ENCODE peak calls at places on chromosome 18, in four cellular contexts. I is H54, O is midbrain, X is caudate nucleus. D is an unnamed sample.

GRCh38 chr18:35240664-35241522 is at the start of gene ZNF397:
- DNase-seq in I (peak; percentile 76), O (peak; percentile 98), X (peak; percentile 92), D (peak; percentile 99)

GRCh38 chr18:27143580-27144287 is 41.4 kb downstream of the CHST9 start:
- DNase-seq in I (no peak), O (no peak), X (no peak), D (no peak)

GRCh38 chr18:73987247-73987980 is 160.2 kb downstream of the FBXO15 start:
- DNase-seq in I (no peak), O (no peak), X (no peak), D (no peak)

GRCh38 chr18:51461956-51462355 is 264.5 kb upstream of the MEX3C start:
- DNase-seq in I (no peak), O (no peak), X (no peak), D (no peak)

GRCh38 chr18:72738136-72738535 is 129.7 kb downstream of the NETO1 start:
- DNase-seq in I (no peak), O (no peak), X (no peak), D (no peak)

GRCh38 chr18:37409870-37410269 is 155.7 kb downstream of the CELF4 start:
- DNase-seq in I (no peak), O (no peak), X (no peak), D (peak; percentile 36)

GRCh38 chr18:70334728-70335329 is 46.0 kb downstream of the SOCS6 start:
- DNase-seq in I (no peak), O (no peak), X (no peak), D (no peak)

GRCh38 chr18:35469696-35470095 is 28.1 kb downstream of the INO80C start:
- DNase-seq in I (no peak), O (no peak), X (no peak), D (no peak)

GRCh38 chr18:31506024-31506742 is 8.2 kb downstream of the DSG2 start:
- DNase-seq in I (no peak), O (no peak), X (no peak), D (peak; percentile 32)

GRCh38 chr18:36903215-36903928 is 74.4 kb downstream of the KIAA1328 start:
- DNase-seq in I (no peak), O (no peak), X (no peak), D (peak; percentile 4)

GRCh38 chr18:63949068-63949737 is at the start of gene HMSD:
- DNase-seq in I (no peak), O (peak; percentile 74), X (peak; percentile 28), D (peak; percentile 62)

D was measured in GM03348.